ENCODE peak calls at places on chromosomes 3 and 15, in six cellular contexts. G is activated CD4-positive, alpha-beta T cell treated with anti-CD3 and anti-CD28 coated beads, Interleukin-2, amount 10 ng/mL, durations not matched to agents 7 days and 5 days; O is anterior cingulate cortex; P is LoVo; Z is T-helper 1 cell; J is heart left ventricle. W is an unnamed sample.
A peak's percentile ranks its signal among the peaks of the same experiment; 100 is the strongest.

GRCh38 chr3:127964053-127964452 is 49.0 kb downstream of the KBTBD12 start:
- DNase-seq in G (no peak), O (no peak), P (no peak), Z (no peak), J (no peak), W (no peak)

GRCh38 chr3:137769321-137770065 is 5.4 kb downstream of the SOX14 start:
- DNase-seq in G (no peak), O (no peak), P (no peak), Z (no peak), J (no peak), W (no peak)

GRCh38 chr3:72273615-72274014 is 488.7 kb upstream of the PROK2 start:
- DNase-seq in G (no peak), O (no peak), P (no peak), Z (no peak), J (no peak), W (peak; percentile 53)

GRCh38 chr15:89307046-89307587 is 27.5 kb downstream of the POLG start:
- DNase-seq in G (no peak), O (no peak), P (no peak), Z (no peak), J (no peak), W (no peak)

GRCh38 chr3:64648927-64649906 is 38.6 kb downstream of the ADAMTS9 start:
- DNase-seq in G (no peak), O (no peak), P (no peak), Z (no peak), J (no peak), W (no peak)

GRCh38 chr15:62512906-62513305 is 347.8 kb upstream of the C2CD4B start:
- DNase-seq in G (no peak), O (no peak), P (no peak), Z (no peak), J (no peak), W (no peak)

GRCh38 chr3:169250000-169250399 is 413.5 kb downstream of the MECOM start:
- DNase-seq in G (no peak), O (no peak), P (no peak), Z (no peak), J (no peak), W (no peak)

GRCh38 chr15:35289029-35289617 is 204.0 kb upstream of the NANOGP8 start:
- DNase-seq in G (peak; percentile 6), O (no peak), P (peak; percentile 68), Z (no peak), J (no peak), W (no peak)

GRCh38 chr3:195823998-195824397 is 12.3 kb upstream of the MUC4 start:
- DNase-seq in G (no peak), O (no peak), P (no peak), Z (no peak), J (no peak), W (no peak)

GRCh38 chr15:63805993-63806980 is 27.5 kb downstream of the HERC1 start:
- DNase-seq in G (no peak), O (no peak), P (no peak), Z (peak; percentile 10), J (no peak), W (no peak)

GRCh38 chr15:63219196-63219719 is 29.9 kb downstream of the RAB8B start:
- DNase-seq in G (no peak), O (no peak), P (no peak), Z (no peak), J (no peak), W (no peak)

GRCh38 chr15:28935316-28935715 is 49.5 kb downstream of the APBA2 start:
- DNase-seq in G (peak; percentile 44), O (no peak), P (no peak), Z (peak; percentile 24), J (no peak), W (peak; percentile 81)

GRCh38 chr15:28919201-28919627 is 33.4 kb downstream of the APBA2 start:
- DNase-seq in G (peak; percentile 51), O (no peak), P (peak; percentile 24), Z (peak; percentile 30), J (no peak), W (peak; percentile 13)

GRCh38 chr3:9769012-9769411 is 735 bp downstream of the CAMK1 start:
- DNase-seq in G (no peak), O (no peak), P (no peak), Z (no peak), J (no peak), W (no peak)

GRCh38 chr3:71416868-71417267 is 166.7 kb downstream of the FOXP1 start:
- DNase-seq in G (peak; percentile 33), O (no peak), P (no peak), Z (no peak), J (no peak), W (peak; percentile 41)

GRCh38 chr15:78077053-78077859 is at the start of gene TBC1D2B:
- DNase-seq in G (peak; percentile 69), O (peak; percentile 52), P (peak; percentile 66), Z (peak; percentile 62), J (peak; percentile 81), W (peak; percentile 76)

GRCh38 chr15:91508633-91509032 is 344.9 kb upstream of the SLCO3A1 start:
- DNase-seq in G (no peak), O (no peak), P (no peak), Z (no peak), J (no peak), W (no peak)

GRCh38 chr3:108602249-108602934 is 12.9 kb downstream of the DZIP3 start:
- DNase-seq in G (peak; percentile 61), O (no peak), P (no peak), Z (no peak), J (no peak), W (no peak)

GRCh38 chr15:83153288-83153687 is 45.8 kb downstream of the TM6SF1 start:
- DNase-seq in G (no peak), O (no peak), P (no peak), Z (no peak), J (no peak), W (no peak)

GRCh38 chr3:193816656-193817311 is 223.8 kb downstream of the OPA1 start:
- DNase-seq in G (no peak), O (no peak), P (no peak), Z (no peak), J (peak; percentile 87), W (peak; percentile 84)

GRCh38 chr3:59608356-59608755 is 558.5 kb upstream of the CFAP20DC start:
- DNase-seq in G (no peak), O (no peak), P (no peak), Z (no peak), J (no peak), W (no peak)

GRCh38 chr3:30124435-30125390 is 481.7 kb upstream of the TGFBR2 start:
- DNase-seq in G (no peak), O (no peak), P (peak; percentile 29), Z (no peak), J (peak; percentile 35), W (no peak)

GRCh38 chr3:13012228-13012691 is 61.0 kb downstream of the IQSEC1 start:
- DNase-seq in G (peak; percentile 40), O (no peak), P (no peak), Z (peak; percentile 88), J (peak; percentile 81), W (no peak)

GRCh38 chr15:83380682-83381081 is 66.5 kb upstream of the SH3GL3 start:
- DNase-seq in G (peak; percentile 49), O (no peak), P (peak; percentile 50), Z (peak; percentile 42), J (no peak), W (peak; percentile 34)

GRCh38 chr3:72329354-72329753 is 518.9 kb downstream of the SHQ1 start:
- DNase-seq in G (no peak), O (peak; percentile 62), P (no peak), Z (no peak), J (peak; percentile 50), W (no peak)

GRCh38 chr15:39581501-39582285 is 814 bp downstream of the THBS1 start:
- DNase-seq in G (no peak), O (no peak), P (peak; percentile 75), Z (no peak), J (peak; percentile 56), W (peak; percentile 68)

GRCh38 chr15:101152914-101153313 is 98.9 kb downstream of the CHSY1 start:
- DNase-seq in G (no peak), O (no peak), P (no peak), Z (no peak), J (no peak), W (peak; percentile 62)

GRCh38 chr3:122246214-122246613 is 62.7 kb downstream of the CASR start:
- DNase-seq in G (no peak), O (no peak), P (no peak), Z (no peak), J (no peak), W (no peak)

GRCh38 chr3:124200336-124200901 is 208.5 kb upstream of the ROPN1 start:
- DNase-seq in G (no peak), O (no peak), P (no peak), Z (no peak), J (no peak), W (no peak)

GRCh38 chr15:48866141-48866563 is 11.8 kb upstream of the EID1 start:
- DNase-seq in G (no peak), O (no peak), P (no peak), Z (no peak), J (no peak), W (no peak)

GRCh38 chr15:96181873-96182301 is 148.6 kb upstream of the NR2F2 start:
- DNase-seq in G (no peak), O (no peak), P (no peak), Z (no peak), J (peak; percentile 42), W (no peak)

GRCh38 chr3:52001443-52001974 is 5.8 kb upstream of the RPL29 start:
- DNase-seq in G (peak; percentile 87), O (peak; percentile 43), P (peak; percentile 72), Z (peak; percentile 75), J (peak; percentile 74), W (peak; percentile 97)

GRCh38 chr3:55885721-55886120 is 398.6 kb upstream of the WNT5A start:
- DNase-seq in G (no peak), O (no peak), P (peak; percentile 23), Z (no peak), J (no peak), W (no peak)

GRCh38 chr15:75172168-75172841 is 29.4 kb upstream of the C15orf39 start:
- DNase-seq in G (no peak), O (no peak), P (no peak), Z (no peak), J (no peak), W (no peak)

GRCh38 chr15:73851679-73852078 is 21.7 kb upstream of the TBC1D21 start:
- DNase-seq in G (peak; percentile 73), O (no peak), P (peak; percentile 61), Z (peak; percentile 29), J (peak; percentile 45), W (peak; percentile 84)

GRCh38 chr15:35697549-35698299 is 151.8 kb upstream of the DPH6 start:
- DNase-seq in G (no peak), O (no peak), P (no peak), Z (no peak), J (no peak), W (no peak)

GRCh38 chr3:78459751-78460150 is 1308.0 kb downstream of the ROBO1 start:
- DNase-seq in G (no peak), O (no peak), P (no peak), Z (no peak), J (no peak), W (no peak)

GRCh38 chr3:94616833-94617232 is 554.0 kb downstream of the NSUN3 start:
- DNase-seq in G (no peak), O (no peak), P (no peak), Z (no peak), J (no peak), W (no peak)

GRCh38 chr3:85790445-85791030 is 831.7 kb downstream of the CADM2 start:
- DNase-seq in G (no peak), O (no peak), P (no peak), Z (no peak), J (no peak), W (no peak)